ENCODE peak calls at places on chromosomes 16 and 17, in eight cellular contexts. F is AG04449, R is heart right ventricle, Y is astrocyte of the spinal cord, B is adrenal gland, E is HFFc6, U is progenitor cell of endocrine pancreas, J is left ventricle myocardium inferior. G is an unnamed sample.

GRCh38 chr16:78499399-78499798 is 399.9 kb downstream of the WWOX start:
- DNase-seq in F (no peak), R (no peak), Y (no peak), B (no peak), E (no peak), U (no peak), J (no peak), G (no peak)

GRCh38 chr17:57999496-58000017 is 7.5 kb downstream of the SRSF1 start:
- DNase-seq in F (no peak), R (no peak), Y (peak), B (no peak), E (peak), U (no peak), J (no peak), G (peak)

GRCh38 chr17:67718325-67718941 is 697 bp downstream of the NOL11 start:
- DNase-seq in F (no peak), R (no peak), Y (peak), B (peak), E (peak), U (peak), J (no peak), G (peak)

GRCh38 chr17:81510798-81511549 is 1.6 kb downstream of the ACTG1 start:
- DNase-seq in F (no peak), R (no peak), Y (peak), B (no peak), E (peak), U (no peak), J (no peak), G (no peak)

GRCh38 chr17:17900615-17901520 is 64.1 kb upstream of the SREBF1 start:
- DNase-seq in F (peak), R (peak), Y (peak), B (peak), E (peak), U (no peak), J (peak), G (no peak)

GRCh38 chr16:69495821-69496220 is 69.9 kb upstream of the NFAT5 start:
- DNase-seq in F (no peak), R (peak), Y (no peak), B (peak), E (no peak), U (no peak), J (peak), G (no peak)

GRCh38 chr16:70687172-70687531 is 1.3 kb upstream of the MTSS2 start:
- DNase-seq in F (no peak), R (peak), Y (no peak), B (no peak), E (no peak), U (no peak), J (no peak), G (no peak)

GRCh38 chr17:57651451-57651850 is 93.6 kb downstream of the CCDC182 start:
- DNase-seq in F (no peak), R (no peak), Y (no peak), B (no peak), E (no peak), U (no peak), J (no peak), G (no peak)

GRCh38 chr16:70737377-70738082 is 51.7 kb upstream of the MTSS2 start:
- DNase-seq in F (peak), R (peak), Y (peak), B (peak), E (peak), U (no peak), J (peak), G (no peak)

GRCh38 chr16:4945560-4946502 is 8.9 kb upstream of the PPL start:
- DNase-seq in F (no peak), R (peak), Y (no peak), B (peak), E (peak), U (no peak), J (peak), G (no peak)

GRCh38 chr17:64418506-64419339 is 28.1 kb upstream of the PECAM1 start:
- DNase-seq in F (peak), R (no peak), Y (peak), B (no peak), E (peak), U (no peak), J (no peak), G (no peak)

GRCh38 chr16:56312028-56312300 is 113.4 kb downstream of the AMFR start:
- DNase-seq in F (no peak), R (no peak), Y (no peak), B (no peak), E (no peak), U (no peak), J (no peak), G (no peak)

GRCh38 chr17:21295036-21295952 is 10.8 kb downstream of the MAP2K3 start:
- DNase-seq in F (no peak), R (peak), Y (peak), B (no peak), E (no peak), U (no peak), J (peak), G (no peak)

GRCh38 chr17:43449470-43450202 is 34.1 kb upstream of the DHX8 start:
- DNase-seq in F (no peak), R (no peak), Y (no peak), B (no peak), E (no peak), U (no peak), J (no peak), G (peak)

GRCh38 chr17:44591223-44591622 is 33.9 kb downstream of the FZD2 start:
- DNase-seq in F (no peak), R (no peak), Y (no peak), B (no peak), E (no peak), U (no peak), J (no peak), G (no peak)

GRCh38 chr16:593406-593805 is 3.5 kb downstream of the RAB40C start:
- DNase-seq in F (no peak), R (no peak), Y (no peak), B (no peak), E (no peak), U (no peak), J (no peak), G (no peak)

GRCh38 chr17:42181851-42182207 is 887 bp upstream of the KCNH4 start:
- DNase-seq in F (no peak), R (no peak), Y (no peak), B (no peak), E (no peak), U (no peak), J (no peak), G (no peak)

GRCh38 chr17:50146230-50146926 is 4.1 kb downstream of the PPP1R9B start:
- DNase-seq in F (no peak), R (no peak), Y (no peak), B (no peak), E (no peak), U (no peak), J (no peak), G (no peak)

GRCh38 chr17:732788-733720 is 658 bp downstream of the TLCD3A start:
- DNase-seq in F (no peak), R (peak), Y (peak), B (peak), E (peak), U (no peak), J (peak), G (peak)

GRCh38 chr17:3985800-3986199 is 21.6 kb upstream of the ATP2A3 start:
- DNase-seq in F (no peak), R (no peak), Y (no peak), B (no peak), E (no peak), U (no peak), J (no peak), G (no peak)

DNA sequence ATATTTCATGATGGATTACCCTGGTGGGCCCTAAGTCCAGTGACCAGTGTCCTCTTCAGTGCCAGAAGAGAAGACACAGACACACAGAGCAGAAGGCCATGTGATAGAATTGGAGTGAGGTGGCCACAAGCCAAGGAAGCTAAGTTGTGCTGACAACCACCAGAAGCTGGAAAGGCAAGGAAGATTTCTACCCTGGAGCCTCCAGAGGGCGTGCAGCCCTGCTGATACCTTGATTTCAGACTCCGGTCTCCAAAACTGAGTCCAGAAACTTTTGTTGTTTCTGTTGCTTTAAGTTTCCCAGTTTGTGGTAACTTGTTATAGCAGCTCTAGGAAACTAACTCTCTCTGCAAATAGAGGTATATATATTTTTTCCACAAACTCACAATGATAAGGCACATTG is 396.6 kb upstream of the ASIC2 start:
- DNase-seq in F (no peak), R (no peak), Y (no peak), B (no peak), E (no peak), U (no peak), J (no peak), G (no peak)
- TF ChIP-seq CTCF in F (no peak), R (no peak), Y (no peak), B (no peak), E (no peak), U (no peak), J (no peak), G (no peak)

GRCh38 chr16:82603784-82604411 is 22.9 kb upstream of the CDH13 start:
- DNase-seq in F (peak), R (peak), Y (peak), B (peak), E (peak), U (no peak), J (peak), G (peak)
- TF ChIP-seq CTCF in F (peak), R (peak), Y (peak), B (peak), E (peak), U (peak), J (peak), G (peak)

GRCh38 chr17:35087731-35088646 is 24.5 kb upstream of the RFFL start:
- DNase-seq in F (no peak), R (peak), Y (peak), B (peak), E (peak), U (peak), J (peak), G (peak)
- TF ChIP-seq CTCF in F (peak), R (no peak), Y (no peak), B (no peak), E (no peak), U (no peak), J (no peak), G (no peak)

DNA sequence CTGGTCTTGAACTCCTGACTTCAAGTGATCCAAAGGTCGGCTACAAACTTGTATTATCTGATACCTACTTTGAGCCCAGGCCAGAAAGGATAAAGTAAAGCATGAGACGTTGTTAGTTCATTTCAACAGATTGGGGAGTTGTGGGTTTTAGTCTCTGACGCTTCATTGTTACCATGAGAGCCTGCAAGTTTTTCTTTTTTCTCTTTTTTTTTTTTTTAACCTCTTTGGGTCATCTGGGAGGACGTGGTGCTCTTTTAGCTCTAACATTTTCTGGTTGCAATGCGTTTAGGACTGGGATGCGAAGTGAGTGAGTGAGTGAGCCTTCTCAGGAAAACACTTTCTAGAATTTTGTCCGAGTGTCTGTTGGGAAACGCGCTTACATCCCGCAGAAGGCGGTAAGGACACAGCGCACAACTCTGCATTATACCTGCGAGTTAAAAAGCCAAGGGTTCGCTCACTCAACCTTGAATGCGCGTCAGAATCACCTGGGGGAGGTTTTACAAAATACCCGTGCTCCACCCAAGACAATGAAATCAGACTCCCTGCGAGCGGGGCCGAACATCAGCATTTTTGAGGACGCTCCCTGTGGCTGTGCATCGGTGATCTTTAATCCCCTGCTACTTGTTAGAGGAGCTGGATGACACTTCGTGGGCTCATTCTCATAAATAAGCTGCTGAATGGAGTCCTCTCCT is 704 bp upstream of the RNF135 start:
- DNase-seq in F (no peak), R (no peak), Y (peak), B (no peak), E (peak), U (no peak), J (no peak), G (no peak)
- TF ChIP-seq CTCF in F (peak), R (no peak), Y (peak), B (no peak), E (peak), U (no peak), J (no peak), G (no peak)

DNA sequence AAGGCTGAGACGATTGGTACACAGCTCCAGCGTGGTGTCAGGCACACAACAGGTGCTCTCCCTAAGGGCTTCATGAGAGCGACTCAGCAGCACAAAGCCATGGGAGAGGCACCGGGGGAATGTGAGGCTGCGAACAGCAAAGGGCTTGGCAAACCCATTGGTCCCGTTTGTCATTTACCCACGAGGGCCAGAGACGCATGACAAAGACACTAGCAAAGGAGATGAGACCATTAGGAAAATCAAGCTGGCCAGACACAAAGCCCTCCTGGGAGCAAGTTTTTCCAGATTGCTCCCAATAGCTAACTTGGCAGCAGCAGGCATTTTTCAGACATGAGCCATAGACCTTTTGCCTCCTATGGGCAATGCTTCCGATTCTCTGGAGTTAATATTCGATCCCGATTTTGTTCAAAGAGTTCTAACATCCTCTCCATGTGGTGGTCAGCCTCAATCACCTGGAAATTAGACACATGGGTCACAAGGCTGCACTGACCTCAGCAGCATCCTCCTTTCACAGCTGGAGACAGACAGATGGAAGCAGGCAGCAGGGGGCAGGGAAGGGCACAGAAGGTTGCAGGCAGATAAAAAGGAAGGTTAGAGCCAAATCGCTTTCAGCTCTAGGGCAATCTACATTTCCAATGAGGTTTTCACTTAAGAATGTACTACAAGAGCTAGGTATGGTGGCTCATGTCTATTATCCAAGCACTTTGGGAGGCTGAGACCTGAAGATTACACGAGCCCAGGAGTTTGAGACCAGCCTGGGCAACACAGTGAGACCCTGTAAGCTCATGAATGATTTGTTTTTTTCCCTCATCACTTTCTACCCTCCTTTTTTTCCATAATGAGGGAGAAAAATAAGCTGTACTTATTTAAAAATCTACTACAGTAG is 38.1 kb downstream of the TK2 start:
- DNase-seq in F (no peak), R (no peak), Y (peak), B (peak), E (peak), U (no peak), J (no peak), G (no peak)
- TF ChIP-seq CTCF in F (no peak), R (peak), Y (no peak), B (no peak), E (peak), U (no peak), J (no peak), G (no peak)

DNA sequence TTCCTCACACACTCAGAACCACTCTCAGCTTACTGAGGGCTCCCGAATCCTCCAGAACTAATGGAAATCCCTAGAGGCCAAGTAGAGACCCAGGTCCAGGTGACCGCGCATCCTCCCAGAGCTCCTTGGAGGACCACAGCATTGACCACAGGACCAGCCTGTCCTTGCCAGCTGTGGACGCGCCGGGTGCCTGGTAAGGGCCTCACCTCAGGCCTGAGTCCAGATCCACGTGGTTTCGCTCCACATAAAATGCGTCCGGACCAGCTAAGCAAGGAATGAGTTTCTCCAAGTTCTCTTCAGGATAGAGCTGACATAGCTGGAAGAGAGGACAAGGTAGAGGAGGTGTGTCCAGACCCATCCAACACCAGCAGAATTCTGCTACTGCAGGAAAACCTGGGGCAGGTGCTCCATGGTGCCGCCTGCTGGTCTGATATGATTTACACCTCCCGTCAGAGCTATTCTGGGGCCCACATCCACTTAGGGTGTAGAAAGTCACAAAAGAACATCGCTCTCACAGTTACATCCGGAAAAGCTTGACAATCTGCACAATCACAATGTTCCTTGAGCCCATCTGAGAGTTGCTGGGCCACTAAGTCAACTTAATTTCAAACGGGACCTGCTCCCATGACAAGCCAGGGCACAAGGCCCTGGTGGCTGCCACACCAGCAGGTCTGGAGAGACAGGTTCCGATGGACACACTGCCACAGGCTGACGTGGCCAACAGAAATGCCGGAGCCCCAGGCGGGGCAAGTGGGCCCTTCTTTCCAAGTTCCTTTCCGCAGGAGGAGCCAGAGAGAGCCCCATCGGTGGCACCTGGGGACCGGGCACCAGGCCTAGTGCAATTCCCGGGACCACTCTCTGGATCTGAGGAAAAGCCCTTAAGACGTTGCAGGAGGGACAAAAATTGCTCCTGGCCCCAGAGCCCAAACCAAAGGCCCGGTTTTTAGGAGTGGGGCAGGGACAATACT is 28.5 kb downstream of the MAP1LC3B start:
- DNase-seq in F (no peak), R (no peak), Y (no peak), B (no peak), E (no peak), U (no peak), J (no peak), G (no peak)
- TF ChIP-seq CTCF in F (no peak), R (peak), Y (no peak), B (no peak), E (peak), U (no peak), J (no peak), G (no peak)

DNA sequence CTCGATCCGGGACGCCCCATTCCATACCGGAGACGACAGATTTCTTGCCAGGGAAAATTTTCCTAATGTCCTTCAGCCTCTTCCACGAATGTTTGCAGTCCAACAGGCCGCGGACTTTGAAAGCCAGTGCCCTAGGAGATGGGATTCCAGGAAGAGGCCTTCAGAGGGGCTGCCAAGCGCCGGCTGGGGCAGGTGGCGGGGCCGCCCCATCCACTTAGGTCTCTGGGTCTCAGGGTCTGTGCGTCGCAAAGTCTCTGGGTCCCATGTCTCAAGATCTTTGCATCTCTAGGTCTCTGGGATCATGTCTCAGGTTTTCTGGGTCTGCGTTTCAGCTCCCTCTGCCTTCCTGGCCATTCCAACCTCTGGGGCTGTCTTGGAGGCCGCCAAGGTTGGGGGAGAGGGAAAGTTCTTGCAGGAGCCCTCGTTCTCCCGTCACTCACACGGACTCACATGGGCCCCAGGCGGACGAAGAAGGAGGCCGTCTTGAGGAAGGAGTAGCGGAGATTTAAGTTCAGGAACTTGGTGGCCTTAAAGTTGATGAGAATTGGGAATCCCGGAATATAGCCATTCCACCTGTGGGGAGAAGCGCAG is 7.2 kb downstream of the ALOX12B start:
- DNase-seq in F (no peak), R (no peak), Y (no peak), B (no peak), E (no peak), U (no peak), J (no peak), G (no peak)
- TF ChIP-seq CTCF in F (no peak), R (no peak), Y (no peak), B (no peak), E (peak), U (no peak), J (peak), G (no peak)

GRCh38 chr16:3864562-3864961 is 16.0 kb downstream of the CREBBP start:
- DNase-seq in F (no peak), R (no peak), Y (no peak), B (no peak), E (no peak), U (no peak), J (no peak), G (no peak)
- TF ChIP-seq CTCF in F (no peak), R (no peak), Y (no peak), B (no peak), E (no peak), U (no peak), J (no peak), G (no peak)

G was measured in nephron progenitor cell.